ENCODE peak calls at places on chromosomes 4 and X, in five cellular contexts. N, F, W, J and D are unnamed samples.

GRCh38 chr4:82648356-82648755 is 86.6 kb upstream of the TMEM150C start:
- DNase-seq in N (no peak), F (no peak), W (no peak), J (no peak), D (no peak)

GRCh38 chr4:98929341-98930267 is 671 bp upstream of the EIF4E start:
- DNase-seq in N (no peak), F (peak), W (no peak), J (peak), D (peak)

GRCh38 chrX:6386837-6387236 is 148.1 kb downstream of the VCX3A start:
- DNase-seq in N (no peak), F (no peak), W (no peak), J (no peak), D (no peak)

GRCh38 chrX:105314468-105314867 is 94.0 kb upstream of the TEX13A start:
- DNase-seq in N (no peak), F (no peak), W (no peak), J (no peak), D (no peak)

GRCh38 chrX:79452879-79453278 is 85.7 kb upstream of the ITM2A start:
- DNase-seq in N (no peak), F (no peak), W (no peak), J (no peak), D (no peak)

GRCh38 chrX:22666441-22666840 is 333.3 kb upstream of the DDX53 start:
- DNase-seq in N (peak), F (no peak), W (peak), J (no peak), D (no peak)

GRCh38 chr4:182531555-182532162 is 288.5 kb downstream of the TENM3 start:
- DNase-seq in N (no peak), F (no peak), W (no peak), J (peak), D (no peak)

GRCh38 chr4:6469898-6470501 is 2.4 kb downstream of the PPP2R2C start:
- DNase-seq in N (peak), F (no peak), W (peak), J (no peak), D (no peak)

GRCh38 chrX:139639253-139639652 is 68.7 kb downstream of the MCF2 start:
- DNase-seq in N (no peak), F (no peak), W (no peak), J (no peak), D (no peak)

GRCh38 chr4:10982305-10982704 is 297.7 kb upstream of the CLNK start:
- DNase-seq in N (no peak), F (no peak), W (peak), J (no peak), D (no peak)

GRCh38 chr4:77728420-77728819 is 90.7 kb downstream of the CNOT6L start:
- DNase-seq in N (no peak), F (no peak), W (no peak), J (no peak), D (no peak)

GRCh38 chrX:150762258-150762867 is 69.2 kb downstream of the MTMR1 start:
- DNase-seq in N (no peak), F (no peak), W (no peak), J (no peak), D (no peak)

GRCh38 chrX:50447535-50447934 is 23.1 kb downstream of the DGKK start:
- DNase-seq in N (no peak), F (no peak), W (no peak), J (no peak), D (no peak)

GRCh38 chr4:88257726-88258125 is 26.6 kb downstream of the PPM1K start:
- DNase-seq in N (no peak), F (no peak), W (no peak), J (no peak), D (no peak)

GRCh38 chrX:116379854-116380253 is 56.6 kb upstream of the SLC6A14 start:
- DNase-seq in N (no peak), F (peak), W (no peak), J (peak), D (no peak)

GRCh38 chr4:2066011-2066551 is 7.0 kb downstream of the NAT8L start:
- DNase-seq in N (peak), F (no peak), W (no peak), J (no peak), D (no peak)

GRCh38 chrX:116289592-116289991 is 119.0 kb downstream of the AGTR2 start:
- DNase-seq in N (no peak), F (no peak), W (no peak), J (no peak), D (no peak)

GRCh38 chr4:115090483-115091075 is 22.8 kb downstream of the NDST4 start:
- DNase-seq in N (peak), F (no peak), W (no peak), J (no peak), D (no peak)

GRCh38 chr4:151561551-151562256 is 152.7 kb downstream of the FHIP1A start:
- DNase-seq in N (no peak), F (no peak), W (no peak), J (peak), D (no peak)

GRCh38 chrX:54746928-54747327 is 51.1 kb downstream of the ITIH6 start:
- DNase-seq in N (no peak), F (no peak), W (no peak), J (no peak), D (no peak)

GRCh38 chr4:8205241-8205707 is 6.2 kb downstream of the SH3TC1 start:
- DNase-seq in N (no peak), F (no peak), W (no peak), J (no peak), D (no peak)

GRCh38 chr4:40251366-40251765 is 54.5 kb downstream of the RHOH start:
- DNase-seq in N (no peak), F (no peak), W (no peak), J (no peak), D (no peak)

GRCh38 chr4:140995058-140995457 is 138.2 kb downstream of the RNF150 start:
- DNase-seq in N (no peak), F (no peak), W (no peak), J (no peak), D (no peak)

GRCh38 chrX:129019412-129019811 is 503.9 kb downstream of the SMARCA1 start:
- DNase-seq in N (no peak), F (no peak), W (no peak), J (no peak), D (no peak)

GRCh38 chr4:152456609-152457008 is 79.3 kb downstream of the FBXW7 start:
- DNase-seq in N (no peak), F (no peak), W (no peak), J (no peak), D (no peak)

GRCh38 chrX:119690921-119691716 is 1.8 kb downstream of the SEPTIN6 start:
- DNase-seq in N (no peak), F (no peak), W (no peak), J (no peak), D (no peak)

GRCh38 chr4:113106076-113106475 is 56.6 kb downstream of the ANK2 start:
- DNase-seq in N (no peak), F (no peak), W (no peak), J (peak), D (no peak)